ENCODE peak calls at places on chromosomes 5 and 9, in seven cellular contexts. M, T, N, I, L, S and R are unnamed samples.

GRCh38 chr9:134982311-134982710 is 64.6 kb upstream of the FCN1 start:
- DNase-seq in N (no peak), L (no peak), M (no peak), T (no peak), S (no peak), I (no peak), R (no peak)

GRCh38 chr9:93904649-93905472 is 50.3 kb downstream of the BARX1 start:
- DNase-seq in S (no peak), L (no peak), I (no peak), N (no peak), M (no peak), T (no peak), R (no peak)

GRCh38 chr5:145429170-145429569 is 406.0 kb downstream of the PRELID2 start:
- DNase-seq in L (no peak), S (no peak), T (no peak), N (no peak), M (no peak), I (no peak), R (no peak)

GRCh38 chr5:160118349-160119141 is 705 bp downstream of the PWWP2A start:
- DNase-seq in M (peak; percentile 47), N (peak; percentile 53), I (peak; percentile 58), L (peak; percentile 5), T (no peak), S (peak; percentile 13), R (no peak)

GRCh38 chr5:14588758-14589543 is 7.4 kb downstream of the OTULINL start:
- DNase-seq in S (no peak), I (no peak), T (no peak), N (no peak), M (no peak), L (no peak), R (peak; percentile 91)

GRCh38 chr9:81268048-81268447 is 421.3 kb downstream of the TLE1 start:
- DNase-seq in L (no peak), T (no peak), S (peak; percentile 11), I (no peak), M (no peak), N (no peak), R (no peak)

GRCh38 chr9:104094534-104095020 is 468 bp downstream of the SMC2 start:
- DNase-seq in I (no peak), M (no peak), T (no peak), L (no peak), N (no peak), S (no peak), R (no peak)

GRCh38 chr5:96626956-96627355 is 35.2 kb upstream of the CAST start:
- DNase-seq in M (no peak), I (no peak), L (no peak), T (peak; percentile 95), N (no peak), S (peak; percentile 95), R (no peak)

GRCh38 chr9:69089491-69089890 is 53.9 kb downstream of the FXN start:
- DNase-seq in T (no peak), M (no peak), L (no peak), S (no peak), I (no peak), N (no peak), R (no peak)

GRCh38 chr5:38780950-38781349 is 64.9 kb upstream of the OSMR start:
- DNase-seq in S (peak; percentile 91), L (no peak), N (peak; percentile 70), I (no peak), M (peak; percentile 53), T (no peak), R (peak; percentile 46)

GRCh38 chr9:97744710-97745708 is 47.9 kb upstream of the XPA start:
- DNase-seq in N (no peak), M (no peak), L (no peak), T (no peak), I (no peak), S (no peak), R (no peak)

GRCh38 chr9:6676254-6676928 is 30.9 kb upstream of the GLDC start:
- DNase-seq in T (no peak), I (no peak), N (no peak), M (no peak), L (no peak), S (no peak), R (no peak)

GRCh38 chr9:106287108-106287631 is 575.8 kb upstream of the ZNF462 start:
- DNase-seq in L (no peak), S (no peak), I (no peak), N (no peak), M (peak; percentile 32), T (no peak), R (no peak)

GRCh38 chr9:136009516-136009915 is 48.3 kb upstream of the UBAC1 start:
- DNase-seq in T (no peak), N (no peak), I (no peak), L (no peak), S (no peak), M (no peak), R (no peak)

GRCh38 chr9:29966247-29966646 is 2393.0 kb upstream of the C9orf72 start:
- DNase-seq in T (no peak), I (no peak), S (peak; percentile 53), N (no peak), M (no peak), L (no peak), R (no peak)

GRCh38 chr5:136586196-136586595 is 220.9 kb upstream of the TRPC7 start:
- DNase-seq in I (no peak), N (no peak), M (no peak), T (no peak), S (no peak), L (no peak), R (no peak)

GRCh38 chr9:5514608-5515260 is 4.4 kb downstream of the PDCD1LG2 start:
- DNase-seq in N (no peak), S (no peak), M (no peak), L (no peak), T (no peak), I (no peak), R (no peak)

GRCh38 chr5:143244000-143244736 is 159.3 kb downstream of the NR3C1 start:
- DNase-seq in M (peak; percentile 32), N (peak; percentile 56), I (no peak), T (peak; percentile 94), L (peak; percentile 53), S (peak; percentile 96), R (no peak)
- H3K4me3 ChIP-seq in M (no peak overlapping the region), N (peak overlapping the region; percentile 5), I (no peak overlapping the region), T (peak overlapping the region; percentile 37), L (peak overlapping the region; percentile 50), S (peak overlapping the region; percentile 33), R (no peak overlapping the region)

GRCh38 chr5:92616085-92616484 is 964.9 kb downstream of the NR2F1-AS1 start:
- DNase-seq in L (no peak), I (no peak), S (no peak), T (no peak), N (no peak), M (no peak), R (no peak)
- TF ChIP-seq CTCF in L (no peak), I (no peak), S (no peak), T (no peak), N (no peak), M (no peak), R (no peak)

GRCh38 chr5:124661317-124662141 is 84.9 kb downstream of the ZNF608 start:
- DNase-seq in S (peak; percentile 76), M (peak; percentile 37), T (no peak), L (no peak), I (no peak), N (no peak), R (peak; percentile 70)
- H3K4me3 ChIP-seq in S (no peak overlapping the region), M (no peak overlapping the region), T (no peak overlapping the region), L (peak overlapping the region; percentile 44), I (no peak overlapping the region), N (no peak overlapping the region), R (peak overlapping the region; percentile 24)

GRCh38 chr5:10768304-10768899 is 7.4 kb upstream of the DAP start:
- DNase-seq in N (no peak), L (no peak), S (no peak), M (no peak), I (no peak), T (no peak), R (no peak)
- TF ChIP-seq CTCF in N (no peak), L (no peak), S (no peak), M (no peak), I (no peak), T (no peak), R (no peak)